ENCODE peak calls at places on chromosomes 6 and 20, in seven cellular contexts. S, T, K, G, W, A and X are unnamed samples.
A peak's percentile ranks its signal among the peaks of the same experiment; 100 is the strongest.

GRCh38 chr6:3250278-3250677 is 8.5 kb upstream of the PSMG4 start:
- DNase-seq in K (no peak), A (no peak), W (no peak), G (no peak), T (no peak), S (peak; percentile 51), X (no peak)

GRCh38 chr20:63394069-63394468 is 32.9 kb upstream of the CHRNA4 start:
- DNase-seq in A (no peak), T (peak; percentile 15), W (peak; percentile 58), S (no peak), G (no peak), K (no peak), X (no peak)

GRCh38 chr6:96975848-96976247 is 51.3 kb downstream of the KLHL32 start:
- DNase-seq in K (no peak), S (no peak), A (no peak), W (no peak), G (no peak), T (no peak), X (no peak)

GRCh38 chr6:40946738-40947301 is 92.2 kb downstream of the UNC5CL start:
- DNase-seq in A (no peak), S (no peak), W (no peak), G (no peak), T (no peak), K (no peak), X (no peak)

GRCh38 chr6:164010446-164011071 is 596.0 kb downstream of the QKI start:
- DNase-seq in G (no peak), T (no peak), A (no peak), W (no peak), S (no peak), K (no peak), X (no peak)

GRCh38 chr6:12170351-12171079 is 119.6 kb upstream of the EDN1 start:
- DNase-seq in A (no peak), W (no peak), G (no peak), T (no peak), K (peak; percentile 61), S (no peak), X (no peak)

GRCh38 chr20:35849726-35850125 is 77.9 kb downstream of the PHF20 start:
- DNase-seq in T (no peak), A (no peak), W (no peak), G (no peak), S (no peak), K (no peak), X (no peak)

GRCh38 chr6:149990109-149990671 is 26.4 kb downstream of the ULBP1 start:
- DNase-seq in W (peak; percentile 41), G (no peak), T (no peak), K (no peak), S (peak; percentile 62), A (no peak), X (no peak)

GRCh38 chr6:138253731-138254130 is 35.4 kb upstream of the PBOV1 start:
- DNase-seq in W (no peak), A (no peak), K (no peak), S (no peak), G (no peak), T (no peak), X (no peak)

GRCh38 chr20:17610566-17611289 is 40.9 kb downstream of the DSTN start:
- DNase-seq in W (no peak), T (peak; percentile 18), G (no peak), S (peak; percentile 65), A (peak; percentile 66), K (no peak), X (peak; percentile 42)

GRCh38 chr20:35947489-35947888 is 6.8 kb downstream of the SCAND1 start:
- DNase-seq in K (no peak), T (peak; percentile 50), S (no peak), A (no peak), G (no peak), W (no peak), X (no peak)

GRCh38 chr6:74840953-74841352 is 364.9 kb downstream of the COL12A1 start:
- DNase-seq in W (no peak), K (no peak), T (no peak), S (no peak), A (no peak), G (no peak), X (no peak)

GRCh38 chr6:48994811-48995210 is 468.2 kb downstream of the MMUT start:
- DNase-seq in W (no peak), S (no peak), K (no peak), A (no peak), G (no peak), T (no peak), X (no peak)

GRCh38 chr6:84220809-84221409 is 6.5 kb downstream of the CEP162 start:
- DNase-seq in T (peak; percentile 63), G (no peak), K (no peak), S (no peak), A (no peak), W (no peak), X (no peak)

GRCh38 chr6:21180155-21180554 is 413.4 kb upstream of the SOX4 start:
- DNase-seq in S (no peak), A (no peak), T (no peak), K (no peak), W (no peak), G (peak; percentile 38), X (no peak)

GRCh38 chr6:151071295-151071694 is 168.5 kb upstream of the AKAP12 start:
- DNase-seq in A (no peak), G (no peak), W (no peak), T (peak; percentile 97), S (peak; percentile 86), K (peak; percentile 78), X (no peak)

GRCh38 chr6:498795-499231 is 107.3 kb downstream of the IRF4 start:
- DNase-seq in K (no peak), T (peak; percentile 75), W (no peak), A (no peak), S (no peak), G (no peak), X (no peak)

GRCh38 chr6:163389354-163389753 is 25.2 kb upstream of the QKI start:
- DNase-seq in A (no peak), W (no peak), K (no peak), G (no peak), S (no peak), T (no peak), X (no peak)

GRCh38 chr6:9458424-9458823 is 956.5 kb downstream of the TFAP2A start:
- DNase-seq in W (no peak), G (no peak), S (no peak), A (no peak), T (no peak), K (no peak), X (no peak)

GRCh38 chr6:27882624-27883023 is 29.6 kb downstream of the OR2B2 start:
- DNase-seq in G (no peak), S (no peak), W (no peak), K (no peak), A (no peak), T (peak; percentile 74), X (no peak)

GRCh38 chr20:34179636-34180360 is 61.4 kb upstream of the ASIP start:
- DNase-seq in A (no peak), W (no peak), G (no peak), T (no peak), K (no peak), S (no peak), X (no peak)

GRCh38 chr6:158040051-158040803 is 58.6 kb downstream of the SYNJ2 start:
- DNase-seq in K (peak; percentile 94), T (peak; percentile 98), W (no peak), S (peak; percentile 80), A (no peak), G (peak; percentile 44), X (no peak)

GRCh38 chr6:119055069-119055468 is 23.4 kb downstream of the FAM184A start:
- DNase-seq in T (no peak), A (no peak), S (no peak), G (no peak), W (no peak), K (no peak), X (no peak)

GRCh38 chr6:26125015-26125690 is 37.9 kb downstream of the HFE start:
- DNase-seq in T (peak; percentile 20), G (no peak), S (no peak), W (no peak), K (no peak), A (peak; percentile 41), X (no peak)

GRCh38 chr6:46796842-46797241 is 3.7 kb downstream of the MEP1A start:
- DNase-seq in K (no peak), A (no peak), T (no peak), S (no peak), G (no peak), W (no peak), X (no peak)

GRCh38 chr6:16978686-16979085 is 123.2 kb upstream of the STMND1 start:
- DNase-seq in S (no peak), T (no peak), A (no peak), G (no peak), K (no peak), W (no peak), X (no peak)
- TF ChIP-seq CTCF in S (no peak), T (no peak), A (no peak), G (no peak), K (no peak), W (no peak), X (no peak)

GRCh38 chr20:22180244-22180643 is 404.1 kb downstream of the FOXA2 start:
- DNase-seq in G (no peak), T (no peak), K (no peak), W (no peak), A (no peak), S (no peak), X (no peak)
- TF ChIP-seq CTCF in G (peak; percentile 34), T (no peak), K (no peak), W (peak; percentile 31), A (no peak), S (no peak), X (no peak)

GRCh38 chr6:17004269-17004668 is 97.6 kb upstream of the STMND1 start:
- DNase-seq in A (no peak), S (no peak), T (no peak), K (peak; percentile 29), G (no peak), W (no peak), X (no peak)

GRCh38 chr6:16999486-17000436 is 102.1 kb upstream of the STMND1 start:
- DNase-seq in T (peak; percentile 57), K (peak; percentile 86), A (no peak), G (no peak), W (no peak), S (no peak), X (no peak)

GRCh38 chr6:17007749-17008148 is 94.1 kb upstream of the STMND1 start:
- DNase-seq in A (no peak), S (no peak), T (no peak), K (no peak), G (no peak), W (no peak), X (no peak)

GRCh38 chr6:17001188-17001587 is 100.7 kb upstream of the STMND1 start:
- DNase-seq in T (no peak), G (no peak), K (no peak), A (no peak), S (no peak), W (no peak), X (no peak)

DNA sequence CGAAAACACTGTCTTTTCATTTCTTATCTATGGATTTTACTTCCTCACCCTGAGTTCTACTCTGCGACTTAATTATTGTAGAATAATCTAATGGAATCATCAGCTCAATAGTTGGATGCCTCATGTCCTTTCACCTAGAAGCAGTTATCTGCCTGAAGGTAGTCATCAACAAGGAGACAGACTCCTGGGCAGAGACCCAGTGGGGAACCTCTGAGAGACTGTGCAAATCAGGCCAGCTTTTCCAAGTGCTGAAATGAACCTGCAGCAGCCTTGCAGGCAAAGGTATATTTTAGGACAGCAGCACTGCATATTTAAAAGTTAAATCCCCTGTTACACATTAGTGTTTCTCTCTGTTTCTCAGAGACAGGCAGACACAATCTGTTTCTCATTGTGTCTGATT is 99.7 kb upstream of the STMND1 start:
- DNase-seq in A (no peak), W (no peak), S (no peak), K (no peak), G (no peak), T (peak; percentile 20), X (no peak)
- TF ChIP-seq CTCF in A (no peak), W (no peak), S (no peak), K (no peak), G (no peak), T (no peak), X (no peak)

GRCh38 chr6:142462260-142462659 is 160.5 kb downstream of the ADGRG6 start:
- DNase-seq in T (no peak), G (no peak), W (no peak), A (no peak), S (no peak), K (no peak), X (no peak)
- TF ChIP-seq CTCF in T (peak; percentile 16), G (peak; percentile 29), W (no peak), A (no peak), S (no peak), K (peak; percentile 6), X (no peak)